ENCODE peak calls at places on chromosomes 7 and 10, in nine cellular contexts. V is tibial nerve, U is esophagus muscularis mucosa, S is ovary, G is sigmoid colon, W is transverse colon, X is HepG2, I is H1, F is stomach. O is an unnamed sample.

GRCh38 chr10:25114036-25114411 is 60.8 kb upstream of the GPR158 start:
- DNase-seq in V (no peak), W (no peak), X (no peak), G (no peak), S (no peak), I (no peak), U (peak), F (no peak), O (no peak)

GRCh38 chr7:131692131-131692960 is 135.9 kb upstream of the PODXL start:
- DNase-seq in G (no peak), I (peak), S (peak), W (peak), F (peak), U (peak), X (peak), V (peak), O (peak)

GRCh38 chr7:27170936-27171635 is 3.0 kb downstream of the HOXA10 start:
- DNase-seq in I (peak), G (peak), X (peak), W (peak), U (no peak), V (no peak), F (no peak), S (peak), O (no peak)

GRCh38 chr10:80619036-80619435 is 81.3 kb downstream of the SH2D4B start:
- DNase-seq in I (no peak), V (no peak), U (no peak), W (no peak), X (no peak), F (no peak), S (no peak), G (no peak), O (no peak)

GRCh38 chr7:216360-217300 is 24.3 kb downstream of the FAM20C start:
- DNase-seq in V (peak), F (no peak), U (no peak), W (no peak), I (no peak), S (no peak), X (no peak), G (peak), O (no peak)

GRCh38 chr7:79454325-79454960 is 976 bp upstream of the MAGI2 start:
- DNase-seq in V (peak), I (peak), S (peak), G (peak), X (no peak), U (no peak), W (peak), F (no peak), O (no peak)

GRCh38 chr7:16402940-16403339 is 18.4 kb downstream of the CRPPA start:
- DNase-seq in V (no peak), S (no peak), G (no peak), U (no peak), F (no peak), X (no peak), I (no peak), W (no peak), O (no peak)

GRCh38 chr10:48819806-48820205 is 119.8 kb downstream of the LRRC18 start:
- DNase-seq in X (no peak), V (no peak), I (no peak), W (no peak), S (no peak), F (no peak), U (no peak), G (no peak), O (no peak)

GRCh38 chr10:110398419-110399162 is 93.9 kb upstream of the SMNDC1 start:
- DNase-seq in V (no peak), F (peak), G (no peak), S (no peak), W (peak), X (peak), I (no peak), U (no peak), O (peak)

GRCh38 chr7:111473449-111474198 is 88.7 kb downstream of the IMMP2L start:
- DNase-seq in G (no peak), W (no peak), F (no peak), S (no peak), V (no peak), X (no peak), I (no peak), U (no peak), O (no peak)

GRCh38 chr10:1643161-1643910 is 94.0 kb downstream of the ADARB2 start:
- DNase-seq in U (no peak), F (no peak), I (peak), V (no peak), G (no peak), W (no peak), X (peak), S (no peak), O (peak)

GRCh38 chr7:158120313-158120712 is 467.3 kb downstream of the PTPRN2 start:
- DNase-seq in I (no peak), W (no peak), S (no peak), U (no peak), F (no peak), G (peak), X (no peak), V (no peak), O (no peak)

GRCh38 chr7:133207687-133208086 is 45.2 kb upstream of the EXOC4 start:
- DNase-seq in V (no peak), U (no peak), G (no peak), X (peak), F (no peak), W (no peak), S (no peak), I (no peak), O (no peak)

GRCh38 chr7:112495820-112496462 is 15.2 kb downstream of the LSMEM1 start:
- DNase-seq in U (peak), W (peak), V (peak), F (peak), I (no peak), X (peak), G (peak), S (no peak), O (peak)

GRCh38 chr10:51666476-51666875 is 32.9 kb downstream of the CSTF2T start:
- DNase-seq in F (no peak), S (no peak), W (no peak), U (no peak), X (no peak), I (no peak), G (no peak), V (no peak), O (no peak)

GRCh38 chr10:120741415-120741814 is 109.7 kb upstream of the WDR11 start:
- DNase-seq in F (no peak), W (no peak), X (peak), I (no peak), G (no peak), S (no peak), U (no peak), V (no peak), O (no peak)

GRCh38 chr10:6924166-6924565 is 344.1 kb upstream of the PRKCQ start:
- DNase-seq in I (no peak), W (no peak), U (no peak), G (no peak), S (no peak), X (no peak), V (no peak), F (no peak), O (peak)

GRCh38 chr7:114930829-114931655 is 9.1 kb downstream of the MDFIC start:
- DNase-seq in G (no peak), I (no peak), S (no peak), W (no peak), V (no peak), F (no peak), U (no peak), X (no peak), O (no peak)

GRCh38 chr10:50622497-50623298 is 1.1 kb downstream of the SGMS1 start:
- DNase-seq in I (no peak), U (no peak), S (peak), W (peak), G (peak), F (peak), X (no peak), V (peak), O (peak)

GRCh38 chr10:75982611-75983369 is 551.4 kb downstream of the LRMDA start:
- DNase-seq in W (no peak), G (peak), S (peak), V (peak), F (peak), U (no peak), I (no peak), X (no peak), O (no peak)

GRCh38 chr7:81327468-81327867 is 408.6 kb upstream of the SEMA3C start:
- DNase-seq in S (no peak), U (no peak), I (no peak), G (no peak), V (no peak), F (no peak), X (no peak), W (no peak), O (no peak)

GRCh38 chr10:119575506-119575905 is 21.3 kb downstream of the TIAL1 start:
- DNase-seq in X (no peak), W (no peak), U (no peak), F (no peak), V (no peak), S (no peak), G (no peak), I (no peak), O (peak)

GRCh38 chr7:159130820-159131219 is 13.8 kb downstream of the VIPR2 start:
- DNase-seq in I (no peak), X (no peak), G (no peak), S (no peak), V (no peak), U (no peak), F (no peak), W (no peak), O (no peak)

GRCh38 chr7:45710271-45711160 is 136.3 kb downstream of the ADCY1 start:
- DNase-seq in U (peak), G (no peak), W (no peak), X (no peak), S (no peak), V (peak), I (peak), F (no peak), O (no peak)

GRCh38 chr10:99525897-99526296 is 6.8 kb upstream of the NKX2-3 start:
- DNase-seq in V (no peak), W (no peak), I (no peak), X (no peak), G (no peak), U (no peak), S (no peak), F (no peak), O (no peak)

GRCh38 chr10:35268791-35269257 is 67.5 kb upstream of the CCNY start:
- DNase-seq in V (no peak), F (no peak), G (no peak), U (no peak), S (no peak), W (no peak), X (no peak), I (no peak), O (no peak)

GRCh38 chr10:103542764-103543616 is 49.5 kb downstream of the NEURL1 start:
- DNase-seq in X (peak), S (peak), F (peak), G (no peak), I (no peak), V (peak), W (peak), U (no peak), O (no peak)

GRCh38 chr10:21336476-21337170 is 188.9 kb downstream of the SKIDA1 start:
- DNase-seq in U (no peak), F (no peak), X (peak), G (no peak), S (peak), W (no peak), I (peak), V (no peak), O (peak)

GRCh38 chr7:77537595-77538185 is 595 bp downstream of the PTPN12 start:
- DNase-seq in V (peak), X (peak), I (no peak), W (peak), U (no peak), F (peak), S (peak), G (peak), O (peak)

GRCh38 chr7:154364156-154364555 is 312.0 kb downstream of the DPP6 start:
- DNase-seq in V (no peak), I (no peak), G (no peak), X (no peak), S (no peak), U (no peak), F (no peak), W (no peak), O (no peak)

GRCh38 chr7:117035463-117035862 is 82.2 kb downstream of the ST7 start:
- DNase-seq in V (no peak), F (no peak), U (no peak), I (no peak), X (no peak), W (no peak), G (no peak), S (no peak), O (no peak)
- TF ChIP-seq CTCF in V (no peak), F (no peak), U (no peak), I (no peak), X (no peak), W (no peak), G (no peak), S (no peak), O (no peak)

GRCh38 chr10:44956176-44956575 is 3.4 kb upstream of the RASSF4 start:
- DNase-seq in G (peak), X (no peak), U (no peak), I (no peak), S (no peak), W (no peak), F (no peak), V (peak), O (no peak)
- TF ChIP-seq EP300 in G (no peak), X (no peak), U (no peak), I (no peak), S (no peak), W (no peak), F (no peak), V (no peak), O (no peak)

GRCh38 chr10:12633776-12634390 is 284.5 kb downstream of the CAMK1D start:
- DNase-seq in V (no peak), X (no peak), G (no peak), S (no peak), F (no peak), I (no peak), U (peak), W (no peak), O (no peak)
- H3K4me3 ChIP-seq in V (no peak), X (no peak), G (no peak), S (no peak), F (no peak), I (no peak), U (no peak), W (no peak), O (no peak)

DNA sequence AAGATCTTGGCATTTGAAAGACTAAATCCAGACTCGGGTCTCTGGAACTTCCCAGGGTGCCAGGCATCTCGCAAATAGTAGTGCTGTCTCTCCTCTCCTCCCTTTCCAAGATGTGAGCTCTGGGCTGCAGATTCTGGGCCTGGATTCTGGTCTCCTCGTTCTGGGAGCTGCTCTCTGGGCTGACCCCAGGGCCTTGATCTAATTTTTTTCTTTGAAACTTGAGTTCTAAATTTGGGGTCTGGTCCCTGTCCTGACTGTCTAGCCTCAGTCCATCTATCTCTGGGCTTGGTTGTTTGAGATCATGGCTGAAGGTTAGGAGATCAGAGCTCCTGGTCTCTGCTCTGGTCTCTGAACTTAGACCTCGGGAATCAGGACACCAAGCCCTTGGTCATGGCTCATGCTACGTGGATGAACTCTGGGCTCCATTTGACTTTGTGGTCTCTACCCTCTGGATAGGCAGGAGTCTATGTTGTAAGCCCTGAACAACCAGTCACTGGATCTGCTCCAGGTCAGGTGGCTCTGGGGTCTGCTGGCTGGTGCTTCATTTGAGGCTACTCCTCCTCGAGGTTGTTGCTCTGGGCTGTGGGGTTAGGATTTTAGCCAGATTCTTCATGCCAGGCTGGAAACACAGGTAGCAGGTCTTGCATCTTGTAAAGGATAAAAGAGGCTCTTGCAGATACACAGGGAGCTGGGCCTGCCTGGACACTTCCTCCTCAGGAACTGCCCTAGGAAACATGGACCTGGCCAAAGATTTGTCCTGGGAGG is 8.0 kb upstream of the MBL2 start:
- DNase-seq in I (no peak), W (no peak), S (no peak), G (no peak), V (no peak), X (no peak), F (no peak), U (peak), O (no peak)
- TF ChIP-seq CTCF in I (no peak), W (no peak), S (no peak), G (no peak), V (no peak), X (no peak), F (no peak), U (no peak), O (no peak)

GRCh38 chr7:73605601-73606220 is 18.6 kb downstream of the MLXIPL start:
- DNase-seq in V (no peak), G (no peak), F (no peak), X (no peak), W (no peak), I (no peak), U (no peak), S (no peak), O (no peak)
- TF ChIP-seq EP300 in V (no peak), G (no peak), F (no peak), X (no peak), W (no peak), I (no peak), U (no peak), S (no peak), O (no peak)

GRCh38 chr7:35420657-35421056 is 166.8 kb upstream of the TBX20 start:
- DNase-seq in W (no peak), F (no peak), V (no peak), X (no peak), U (no peak), G (no peak), I (no peak), S (no peak), O (no peak)
- H3K4me3 ChIP-seq in W (no peak), F (no peak), V (no peak), X (no peak), U (no peak), G (no peak), I (no peak), S (no peak), O (peak)

DNA sequence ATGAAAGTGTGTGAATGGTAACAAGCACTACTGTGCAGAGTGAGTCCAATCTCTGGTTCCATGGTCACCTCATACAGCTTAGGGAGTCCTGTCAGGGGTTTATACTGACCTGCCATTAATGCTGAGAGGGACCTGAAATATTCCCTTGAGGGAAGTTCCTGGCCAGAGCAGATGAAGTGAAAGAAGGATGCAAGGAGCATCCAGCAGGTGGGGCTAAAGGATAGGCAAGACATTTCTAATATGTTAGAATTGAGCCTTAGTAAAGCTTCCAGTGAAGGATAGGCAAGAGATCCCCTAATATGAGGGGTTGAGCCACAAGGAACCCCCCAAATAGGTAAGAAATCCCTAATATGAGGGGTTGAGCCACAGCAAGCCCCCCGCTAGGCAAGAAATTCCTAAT is 25.5 kb upstream of the FAM221A start:
- DNase-seq in W (peak), G (no peak), X (peak), S (no peak), F (peak), I (peak), U (no peak), V (no peak), O (peak)
- TF ChIP-seq CTCF in W (peak), G (no peak), X (peak), S (no peak), F (no peak), I (peak), U (peak), V (no peak), O (peak)

DNA sequence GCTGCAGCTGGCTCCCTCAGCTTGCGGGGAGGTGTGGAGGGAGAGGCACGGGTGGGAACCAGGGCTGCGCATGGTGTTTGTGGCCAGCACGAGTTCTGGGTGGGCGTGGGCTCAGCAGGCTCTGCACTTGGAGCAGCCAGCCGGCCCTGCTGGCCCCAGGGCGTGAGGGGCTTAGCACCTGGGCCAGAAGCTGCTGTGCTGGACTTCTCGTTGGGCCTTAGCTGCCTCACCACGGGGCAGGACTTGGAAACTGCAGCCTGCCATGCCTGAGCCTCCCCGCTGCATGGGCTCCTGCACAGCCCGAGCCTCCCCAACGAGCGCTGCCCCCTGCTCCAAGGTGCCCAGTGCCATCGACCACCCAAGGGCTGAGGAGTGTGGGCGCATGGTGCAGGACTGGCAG is 120.1 kb downstream of the ZNF248 start:
- DNase-seq in U (no peak), X (no peak), I (no peak), V (no peak), W (no peak), G (no peak), S (no peak), F (no peak), O (no peak)
- TF ChIP-seq EP300 in U (no peak), X (no peak), I (no peak), V (no peak), W (no peak), G (no peak), S (no peak), F (no peak), O (no peak)